ENCODE peak calls at places on chromosomes 11 and 22, in eight cellular contexts. V is stomach, Y is lung, K is esophagus squamous epithelium, R is psoas muscle, S is adipocyte, W is colonic mucosa, P is thyroid gland. Q is an unnamed sample.

GRCh38 chr11:118636569-118637290 is 29.3 kb downstream of the PHLDB1 start:
- DNase-seq in V (no peak), Y (no peak), K (no peak), R (no peak), S (no peak), W (no peak), P (no peak), Q (no peak)

GRCh38 chr11:102456381-102456780 is 3.8 kb upstream of the TMEM123 start:
- DNase-seq in V (no peak), Y (peak; percentile 48), K (no peak), R (no peak), S (no peak), W (no peak), P (no peak), Q (no peak)

GRCh38 chr11:38718049-38718448 is 2120.0 kb upstream of the RAG2 start:
- DNase-seq in V (no peak), Y (no peak), K (no peak), R (no peak), S (no peak), W (no peak), P (no peak), Q (no peak)

GRCh38 chr22:36406721-36407120 is 19.0 kb upstream of the MYH9 start:
- DNase-seq in V (no peak), Y (no peak), K (no peak), R (no peak), S (no peak), W (no peak), P (peak; percentile 66), Q (no peak)

GRCh38 chr11:32962016-32962415 is 53.7 kb upstream of the DEPDC7 start:
- DNase-seq in V (no peak), Y (no peak), K (no peak), R (no peak), S (no peak), W (no peak), P (no peak), Q (no peak)

GRCh38 chr11:116294630-116295029 is 478.2 kb downstream of the BUD13 start:
- DNase-seq in V (no peak), Y (no peak), K (no peak), R (no peak), S (peak; percentile 2), W (no peak), P (no peak), Q (no peak)

GRCh38 chr11:84091212-84091986 is 805.2 kb upstream of the CCDC90B start:
- DNase-seq in V (no peak), Y (no peak), K (no peak), R (no peak), S (no peak), W (no peak), P (no peak), Q (no peak)

GRCh38 chr11:47905358-47906059 is 57.4 kb upstream of the NUP160 start:
- DNase-seq in V (no peak), Y (no peak), K (no peak), R (no peak), S (no peak), W (no peak), P (no peak), Q (no peak)

GRCh38 chr11:33259869-33260268 is 2.7 kb downstream of the HIPK3 start:
- DNase-seq in V (no peak), Y (no peak), K (no peak), R (no peak), S (peak; percentile 39), W (no peak), P (no peak), Q (no peak)

GRCh38 chr11:126007263-126007662 is 55.4 kb downstream of the CDON start:
- DNase-seq in V (no peak), Y (no peak), K (no peak), R (no peak), S (peak; percentile 61), W (no peak), P (no peak), Q (no peak)

GRCh38 chr22:49494555-49494954 is 333.1 kb downstream of the BRD1 start:
- DNase-seq in V (no peak), Y (no peak), K (no peak), R (no peak), S (no peak), W (no peak), P (no peak), Q (no peak)

GRCh38 chr22:48396785-48397530 is 1430.7 kb downstream of the BRD1 start:
- DNase-seq in V (no peak), Y (no peak), K (no peak), R (no peak), S (no peak), W (no peak), P (no peak), Q (no peak)

GRCh38 chr11:77083553-77084245 is 16.9 kb downstream of the CAPN5 start:
- DNase-seq in V (peak; percentile 19), Y (no peak), K (no peak), R (no peak), S (no peak), W (no peak), P (no peak), Q (no peak)

GRCh38 chr22:26610072-26610958 is 7.5 kb downstream of the CRYBB1 start:
- DNase-seq in V (peak; percentile 35), Y (no peak), K (no peak), R (peak; percentile 36), S (peak; percentile 86), W (peak; percentile 34), P (no peak), Q (no peak)

GRCh38 chr11:122100222-122101080 is 15.6 kb downstream of the BLID start:
- DNase-seq in V (no peak), Y (no peak), K (no peak), R (peak; percentile 67), S (peak; percentile 88), W (peak; percentile 27), P (peak; percentile 84), Q (no peak)

GRCh38 chr11:35664977-35665441 is 2.4 kb downstream of the TRIM44 start:
- DNase-seq in V (no peak), Y (no peak), K (no peak), R (no peak), S (no peak), W (no peak), P (no peak), Q (no peak)

GRCh38 chr11:84660257-84660656 is 966.9 kb downstream of the DLG2 start:
- DNase-seq in V (no peak), Y (no peak), K (no peak), R (no peak), S (no peak), W (no peak), P (no peak), Q (no peak)

GRCh38 chr11:66559141-66559861 is 9.1 kb downstream of the CTSF start:
- DNase-seq in V (peak; percentile 33), Y (no peak), K (no peak), R (peak; percentile 53), S (no peak), W (no peak), P (peak; percentile 39), Q (no peak)

GRCh38 chr11:117479372-117479771 is 151.7 kb downstream of the CEP164 start:
- DNase-seq in V (no peak), Y (no peak), K (no peak), R (no peak), S (no peak), W (no peak), P (no peak), Q (no peak)

GRCh38 chr11:69201048-69201365 is 45.3 kb downstream of the SMIM38 start:
- DNase-seq in V (no peak), Y (no peak), K (no peak), R (no peak), S (no peak), W (no peak), P (no peak), Q (no peak)

GRCh38 chr11:26584818-26585217 is 12.8 kb upstream of the MUC15 start:
- DNase-seq in V (no peak), Y (no peak), K (no peak), R (no peak), S (no peak), W (no peak), P (no peak), Q (no peak)

GRCh38 chr11:74634537-74634936 is 42.2 kb downstream of the POLD3 start:
- DNase-seq in V (no peak), Y (no peak), K (no peak), R (no peak), S (peak; percentile 27), W (peak; percentile 39), P (peak; percentile 30), Q (no peak)

GRCh38 chr11:64341851-64342791 is 2.1 kb downstream of the CCDC88B start:
- DNase-seq in V (peak; percentile 96), Y (peak; percentile 94), K (no peak), R (peak; percentile 91), S (peak; percentile 91), W (peak; percentile 97), P (peak; percentile 93), Q (no peak)
- H3K36me3 ChIP-seq in V (peaks cover 14% of the 10 kb centered on the region), Y (peaks cover 4% of the 10 kb centered on the region), K (no peaks in the 10 kb centered on the region), R (no peaks in the 10 kb centered on the region), S (no peaks in the 10 kb centered on the region), W (no peaks in the 10 kb centered on the region), P (no peaks in the 10 kb centered on the region), Q (no peaks in the 10 kb centered on the region)

DNA sequence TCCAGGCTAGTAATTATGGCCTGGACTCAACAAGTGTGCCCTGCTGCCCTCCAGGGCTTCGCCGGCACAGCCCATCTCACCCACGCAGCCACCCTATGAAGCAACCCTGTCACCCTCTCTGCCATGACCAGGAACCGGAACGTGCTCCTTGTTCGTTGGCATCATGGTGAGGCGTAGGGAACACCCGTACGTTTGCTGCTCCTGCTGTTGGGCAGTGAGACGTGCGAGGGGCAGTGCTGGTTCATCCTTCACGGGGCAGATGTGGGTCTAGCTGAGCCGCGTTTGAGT is 20.7 kb downstream of the NADSYN1 start:
- DNase-seq in V (no peak), Y (no peak), K (no peak), R (no peak), S (no peak), W (no peak), P (no peak), Q (no peak)
- H3K36me3 ChIP-seq in V (peaks cover 82% of the 10 kb centered on the region), Y (peaks cover 63% of the 10 kb centered on the region), K (peaks cover 49% of the 10 kb centered on the region), R (no peaks in the 10 kb centered on the region), S (peaks cover 66% of the 10 kb centered on the region), W (peaks cover 22% of the 10 kb centered on the region), P (peaks cover 37% of the 10 kb centered on the region), Q (peaks cover 20% of the 10 kb centered on the region)

DNA sequence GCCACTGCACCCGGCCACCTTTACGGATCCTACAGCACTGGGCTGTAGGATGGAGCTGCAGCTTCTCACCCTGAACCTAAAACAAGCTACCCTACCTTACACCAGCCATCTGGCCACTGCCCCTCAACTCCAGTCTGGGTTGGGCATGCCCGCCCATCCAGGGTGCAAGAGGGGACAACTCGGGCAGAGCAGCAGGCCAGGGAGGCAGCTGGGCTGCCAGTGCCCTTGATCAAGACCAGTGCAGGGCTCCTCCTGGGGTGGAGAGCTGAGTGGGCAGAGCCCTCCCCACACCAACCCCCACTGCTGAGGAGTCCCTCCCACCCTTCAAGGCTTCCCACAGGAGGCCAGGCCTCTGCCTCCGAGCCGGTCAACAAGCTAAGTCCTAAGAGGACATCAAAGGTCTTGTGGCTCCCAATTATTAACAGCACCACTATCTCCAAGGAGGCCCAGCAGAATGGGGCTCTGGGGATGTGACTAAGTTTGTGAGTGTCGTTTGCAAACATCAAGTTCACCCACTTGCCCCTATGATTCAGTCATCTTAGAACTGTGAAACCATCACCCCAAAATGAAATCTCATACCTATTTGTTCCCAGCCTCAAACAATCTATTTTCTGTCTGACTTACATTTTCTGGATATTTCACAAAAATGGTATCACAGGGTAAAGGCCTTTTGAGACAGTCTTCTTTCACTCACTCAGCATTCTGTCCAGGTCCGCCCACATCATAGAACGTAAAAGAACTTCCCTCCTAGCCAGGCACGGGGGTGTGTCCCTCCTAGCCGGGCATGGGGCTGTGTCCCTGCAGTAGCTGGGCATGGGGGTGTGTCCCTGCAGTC is 11.0 kb downstream of the GATD1 start:
- DNase-seq in V (no peak), Y (no peak), K (no peak), R (no peak), S (no peak), W (no peak), P (no peak), Q (no peak)
- H3K36me3 ChIP-seq in V (peaks cover 99% of the 10 kb centered on the region), Y (peaks cover 63% of the 10 kb centered on the region), K (peaks cover 33% of the 10 kb centered on the region), R (no peaks in the 10 kb centered on the region), S (peaks cover 73% of the 10 kb centered on the region), W (peaks cover 16% of the 10 kb centered on the region), P (peaks cover 56% of the 10 kb centered on the region), Q (peaks cover 34% of the 10 kb centered on the region)

GRCh38 chr11:14350215-14350614 is 8.8 kb downstream of the RRAS2 start:
- DNase-seq in V (no peak), Y (no peak), K (no peak), R (no peak), S (no peak), W (no peak), P (no peak), Q (no peak)
- H3K36me3 ChIP-seq in V (no peaks in the 10 kb centered on the region), Y (no peaks in the 10 kb centered on the region), K (no peaks in the 10 kb centered on the region), R (no peaks in the 10 kb centered on the region), S (no peaks in the 10 kb centered on the region), W (no peaks in the 10 kb centered on the region), P (no peaks in the 10 kb centered on the region), Q (no peaks in the 10 kb centered on the region)